ENCODE peak calls at places on chromosomes 1 and 21, in seven cellular contexts. D is hepatocyte, H is GM23248, V is endothelial cell of umbilical vein, I is astrocyte, O is K562, K is fibroblast of lung. Y is an unnamed sample. For H3K4me1, the result is how much of the 10 kb centered on the place peaks cover.

GRCh38 chr21:30337644-30338170 is at the start of gene KRTAP27-1:
- DNase-seq in H (no peak), D (no peak), I (no peak), K (no peak), V (no peak), O (no peak), Y (no peak)

GRCh38 chr1:194959795-194960194 is 1648.4 kb downstream of the KCNT2 start:
- DNase-seq in D (no peak), H (no peak), I (peak), V (no peak), K (peak), O (no peak), Y (no peak)

GRCh38 chr1:65904681-65905083 is 112.0 kb downstream of the PDE4B start:
- DNase-seq in I (no peak), D (no peak), H (peak), K (no peak), V (no peak), O (peak), Y (no peak)

GRCh38 chr1:46301406-46302090 is 1.9 kb downstream of the LRRC41 start:
- DNase-seq in K (peak), I (peak), V (no peak), O (peak), D (peak), H (peak), Y (no peak)

GRCh38 chr1:23718482-23718881 is 24.8 kb upstream of the ELOA start:
- DNase-seq in H (peak), K (peak), V (peak), D (peak), I (no peak), O (peak), Y (peak)

GRCh38 chr1:40532844-40533424 is 1.5 kb downstream of the ZNF684 start:
- DNase-seq in D (peak), I (peak), V (peak), H (peak), O (peak), K (peak), Y (peak)

GRCh38 chr1:32960342-32960741 is 4.3 kb downstream of the RNF19B start:
- DNase-seq in O (no peak), K (no peak), I (no peak), H (no peak), V (no peak), D (no peak), Y (no peak)

GRCh38 chr1:70518106-70518505 is 107.0 kb downstream of the CTH start:
- DNase-seq in V (no peak), O (no peak), H (no peak), D (no peak), K (no peak), I (no peak), Y (no peak)

GRCh38 chr1:3481836-3482589 is 27.5 kb downstream of the ARHGEF16 start:
- DNase-seq in D (peak), I (no peak), O (no peak), V (peak), H (peak), K (no peak), Y (peak)

GRCh38 chr1:68331117-68331865 is 99.0 kb upstream of the WLS start:
- DNase-seq in O (no peak), K (peak), V (peak), D (no peak), I (peak), H (peak), Y (no peak)

GRCh38 chr1:229981736-229982135 is 85.3 kb upstream of the GALNT2 start:
- DNase-seq in O (no peak), K (no peak), H (no peak), D (no peak), V (no peak), I (no peak), Y (no peak)

GRCh38 chr1:16171314-16172223 is 15.7 kb upstream of the EPHA2 start:
- DNase-seq in K (no peak), H (no peak), I (no peak), O (no peak), D (no peak), V (no peak), Y (no peak)

GRCh38 chr1:16321176-16321867 is 31.0 kb downstream of the FBXO42 start:
- DNase-seq in H (peak), O (no peak), K (no peak), V (no peak), D (no peak), I (no peak), Y (no peak)

GRCh38 chr1:212566522-212567479 is 41.8 kb upstream of the ATF3 start:
- DNase-seq in H (peak), D (peak), V (peak), O (peak), I (peak), K (peak), Y (peak)

GRCh38 chr1:56168176-56168575 is 411.2 kb downstream of the PLPP3 start:
- DNase-seq in D (no peak), I (no peak), O (no peak), K (no peak), V (no peak), H (no peak), Y (no peak)

GRCh38 chr1:56171670-56172069 is 407.7 kb downstream of the PLPP3 start:
- DNase-seq in V (no peak), O (no peak), D (no peak), I (no peak), K (no peak), H (no peak), Y (no peak)

GRCh38 chr1:56169856-56170255 is 409.5 kb downstream of the PLPP3 start:
- DNase-seq in D (no peak), I (peak), V (no peak), O (no peak), K (peak), H (peak), Y (no peak)

GRCh38 chr1:56167596-56167995 is 411.8 kb downstream of the PLPP3 start:
- DNase-seq in D (no peak), K (no peak), H (no peak), I (no peak), O (no peak), V (no peak), Y (no peak)

DNA sequence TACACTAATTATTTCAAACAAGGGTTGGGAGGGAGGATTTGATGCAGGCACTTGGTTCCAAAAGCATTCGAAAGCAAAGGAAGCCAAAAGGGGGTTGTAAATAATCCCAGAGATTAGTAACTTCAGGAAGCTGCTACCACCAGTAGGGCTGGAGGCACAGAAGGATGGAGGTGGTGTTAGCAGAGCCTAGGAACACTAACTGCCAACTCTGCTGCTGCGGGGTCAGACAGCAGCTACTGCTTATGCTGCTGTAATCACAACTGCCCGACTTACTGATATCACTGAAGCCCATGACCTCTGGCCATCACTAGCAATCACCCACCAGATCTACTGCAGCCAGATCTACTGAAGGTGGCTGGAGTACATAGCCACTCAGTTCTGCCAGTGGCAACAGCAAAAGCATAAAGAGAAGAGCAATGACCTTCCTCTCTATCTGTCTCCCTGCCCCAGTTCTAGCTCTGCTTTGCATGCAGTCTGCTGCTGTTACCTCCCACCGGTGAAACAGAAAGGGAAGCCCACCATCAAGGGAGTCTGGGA is 408.5 kb downstream of the PLPP3 start:
- DNase-seq in O (no peak), V (no peak), I (no peak), K (no peak), D (no peak), H (no peak), Y (no peak)
- TF ChIP-seq EZH2 in O (no peak), V (no peak), I (no peak), K (no peak), D (no peak), H (no peak), Y (no peak)

GRCh38 chr1:244272471-244273261 is 179.0 kb downstream of the ADSS2 start:
- DNase-seq in O (peak), H (peak), D (peak), I (peak), K (peak), V (peak), Y (peak)
- H2AFZ ChIP-seq in O (peak), H (peak), D (peak), I (no peak), K (no peak), V (peak), Y (no peak)

GRCh38 chr1:36493524-36493923 is 10.8 kb upstream of the CSF3R start:
- DNase-seq in V (no peak), D (no peak), H (no peak), O (no peak), I (no peak), K (no peak), Y (no peak)

GRCh38 chr1:36487906-36488305 is 5.2 kb upstream of the CSF3R start:
- DNase-seq in K (no peak), H (no peak), O (no peak), D (no peak), V (no peak), I (no peak), Y (no peak)

GRCh38 chr1:36494971-36495370 is 12.3 kb upstream of the CSF3R start:
- DNase-seq in D (no peak), K (no peak), I (no peak), V (no peak), O (no peak), H (no peak), Y (no peak)

GRCh38 chr1:36497207-36497606 is 14.5 kb upstream of the CSF3R start:
- DNase-seq in V (no peak), K (peak), O (no peak), I (no peak), D (no peak), H (no peak), Y (peak)

GRCh38 chr1:36492491-36492890 is 9.8 kb upstream of the CSF3R start:
- DNase-seq in D (no peak), K (no peak), O (peak), I (no peak), V (no peak), H (no peak), Y (no peak)
- H3K4me1 ChIP-seq in D (under half), K (under half), O (under half), I (under half), V (under half), H (under half), Y (under half)

GRCh38 chr1:112510340-112510739 is 1.6 kb downstream of the WNT2B start:
- DNase-seq in V (no peak), D (no peak), K (no peak), I (no peak), O (no peak), H (no peak), Y (peak)

GRCh38 chr1:112509005-112509659 is 367 bp downstream of the WNT2B start:
- DNase-seq in I (no peak), V (peak), O (no peak), K (no peak), H (peak), D (peak), Y (no peak)

GRCh38 chr1:112507896-112508241 is 896 bp upstream of the WNT2B start:
- DNase-seq in V (no peak), O (peak), H (peak), K (no peak), D (peak), I (no peak), Y (no peak)

GRCh38 chr1:112508242-112509004 is at the start of gene WNT2B:
- DNase-seq in K (no peak), I (no peak), O (peak), D (peak), H (peak), V (peak), Y (no peak)

DNA sequence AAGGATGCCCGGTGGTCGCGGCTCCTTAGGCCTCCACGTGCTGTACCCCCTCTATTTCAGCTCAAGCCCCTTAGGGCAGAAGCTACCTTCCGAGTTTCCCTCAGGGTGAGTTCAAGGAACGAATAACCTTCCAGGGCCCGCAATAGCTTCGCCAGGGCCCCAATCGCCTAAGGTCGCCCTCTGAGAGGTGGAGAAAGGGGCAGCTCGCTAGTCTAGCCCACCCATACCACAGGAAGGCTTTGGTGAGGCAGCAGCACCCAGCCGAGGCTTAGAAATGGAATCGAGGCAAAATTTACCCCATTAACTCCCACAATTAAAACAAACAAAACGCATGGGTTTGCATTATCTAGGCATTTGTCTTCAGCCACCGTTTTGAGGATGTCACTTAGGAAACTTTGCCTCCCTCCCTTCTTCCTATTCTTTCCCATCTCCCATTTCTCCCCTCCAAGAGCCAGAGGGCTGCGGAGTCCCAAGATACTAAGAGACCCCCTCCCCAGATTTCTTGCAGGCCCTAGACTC is 954 bp downstream of the WNT2B start:
- DNase-seq in V (no peak), O (no peak), H (no peak), D (no peak), I (no peak), K (no peak), Y (no peak)
- TF ChIP-seq EZH2 in V (peak), O (no peak), H (no peak), D (peak), I (no peak), K (no peak), Y (no peak)

DNA sequence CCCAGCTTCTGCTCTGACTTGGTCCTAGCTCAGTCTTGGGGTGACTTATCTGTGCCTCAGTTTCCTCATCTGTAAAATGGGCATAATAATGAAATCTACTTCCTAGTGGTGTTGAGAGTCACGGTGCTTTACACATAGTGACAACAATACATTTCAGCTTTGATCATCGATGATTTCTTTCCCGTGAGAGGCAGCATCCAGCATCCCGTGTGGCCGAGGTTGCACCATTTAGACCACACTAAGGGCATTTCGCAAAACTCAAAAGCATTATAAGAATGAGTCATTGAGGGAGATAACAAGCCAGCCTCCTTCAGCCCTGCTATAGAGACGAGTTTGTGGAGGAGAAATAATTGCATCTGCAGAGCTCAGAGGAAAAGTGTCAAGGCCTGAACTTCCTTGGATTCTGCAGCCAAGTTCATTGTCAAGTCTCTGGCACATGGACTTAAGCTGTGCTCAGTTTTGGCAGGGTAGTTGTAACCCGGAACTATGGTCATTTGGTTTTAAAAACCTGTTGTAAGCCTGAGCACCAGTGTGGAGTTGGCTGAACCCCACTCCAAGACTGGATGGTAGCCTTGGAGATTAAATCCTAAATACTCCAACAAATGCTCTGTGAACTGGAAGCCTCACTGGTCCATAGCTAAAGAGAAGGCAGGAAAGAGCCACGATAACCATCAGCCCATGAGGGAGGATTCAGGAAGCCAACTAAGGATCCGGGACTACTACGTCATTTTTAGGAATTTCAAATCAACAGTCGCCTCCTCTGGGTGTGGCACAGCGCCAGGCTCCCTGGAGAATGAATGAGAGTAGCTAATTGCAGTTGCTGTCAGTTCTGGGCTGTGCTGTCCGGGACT is 64.2 kb downstream of the TCP10L start:
- DNase-seq in O (no peak), K (peak), V (peak), D (peak), I (peak), H (peak), Y (peak)
- H2AFZ ChIP-seq in O (no peak), K (peak), V (no peak), D (no peak), I (no peak), H (peak), Y (no peak)

DNA sequence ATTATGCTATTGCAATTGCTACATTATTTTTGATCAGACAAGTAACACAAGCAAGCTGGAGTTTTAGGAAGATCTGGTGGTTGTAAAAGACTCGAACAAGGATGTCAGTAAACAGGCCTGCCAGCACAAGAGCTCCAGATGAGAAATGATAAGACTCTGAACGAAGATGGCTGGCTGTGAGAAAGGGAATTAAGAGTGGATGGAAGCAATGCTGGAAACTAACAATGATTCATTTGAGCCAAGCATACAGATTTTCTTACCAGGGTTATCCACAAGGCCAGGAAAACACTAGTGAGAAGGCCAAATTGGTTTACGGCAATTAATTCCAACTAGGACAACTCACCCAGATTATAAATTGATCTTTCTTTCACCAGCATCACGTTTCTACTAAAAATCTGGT is 54.2 kb downstream of the NRIP1 start:
- DNase-seq in V (no peak), H (no peak), O (no peak), I (peak), K (peak), D (no peak), Y (no peak)
- H3K4me1 ChIP-seq in V (under half), H (half or more), O (under half), I (under half), K (under half), D (under half), Y (under half)

GRCh38 chr1:231162970-231163830 is 1.3 kb downstream of the TRIM67 start:
- DNase-seq in D (no peak), I (no peak), O (no peak), H (peak), V (no peak), K (no peak), Y (no peak)
- TF ChIP-seq EZH2 in D (peak), I (peak), O (no peak), H (peak), V (peak), K (peak), Y (no peak)